ENCODE peak calls at places on chromosome 19, in seven cellular contexts. C is cardiac muscle cell, E is left lung, V is uterus, H is fibroblast of lung, W is right atrium auricular region, Z is keratinocyte. J is an unnamed sample.

GRCh38 chr19:15562861-15563260 is 52.2 kb upstream of the CYP4F8 start:
- DNase-seq in C (no peak), E (no peak), V (no peak), H (peak; percentile 11), W (no peak), Z (no peak), J (peak; percentile 78)

GRCh38 chr19:15813916-15814315 is 1.5 kb downstream of the OR10H1 start:
- DNase-seq in C (no peak), E (no peak), V (no peak), H (no peak), W (no peak), Z (no peak), J (no peak)

GRCh38 chr19:38142176-38143035 is 81.6 kb downstream of the DPF1 start:
- DNase-seq in C (peak; percentile 75), E (peak; percentile 42), V (peak; percentile 31), H (peak; percentile 59), W (no peak), Z (no peak), J (peak; percentile 44)

GRCh38 chr19:33177417-33177976 is 16.6 kb upstream of the LRP3 start:
- DNase-seq in C (peak; percentile 79), E (no peak), V (no peak), H (no peak), W (peak; percentile 80), Z (no peak), J (peak; percentile 75)

GRCh38 chr19:39850892-39851291 is 4.7 kb upstream of the FBL start:
- DNase-seq in C (no peak), E (no peak), V (no peak), H (no peak), W (no peak), Z (no peak), J (no peak)

GRCh38 chr19:7789447-7789846 is 26.4 kb downstream of the CLEC4M start:
- DNase-seq in C (no peak), E (no peak), V (no peak), H (no peak), W (no peak), Z (no peak), J (no peak)

GRCh38 chr19:36807029-36807428 is 31.2 kb downstream of the ZNF790 start:
- DNase-seq in C (no peak), E (no peak), V (no peak), H (no peak), W (no peak), Z (no peak), J (no peak)

GRCh38 chr19:15285896-15286591 is 46.3 kb downstream of the BRD4 start:
- DNase-seq in C (no peak), E (no peak), V (no peak), H (no peak), W (no peak), Z (no peak), J (no peak)

GRCh38 chr19:54173951-54174817 is 1.2 kb upstream of the TMC4 start:
- DNase-seq in C (no peak), E (no peak), V (no peak), H (no peak), W (no peak), Z (no peak), J (no peak)

GRCh38 chr19:17105548-17105947 is 30.0 kb downstream of the MYO9B start:
- DNase-seq in C (no peak), E (no peak), V (no peak), H (no peak), W (no peak), Z (no peak), J (no peak)

GRCh38 chr19:52211203-52211602 is 21.4 kb downstream of the PPP2R1A start:
- DNase-seq in C (no peak), E (no peak), V (no peak), H (no peak), W (no peak), Z (no peak), J (no peak)

GRCh38 chr19:13902993-13903555 is 2.8 kb downstream of the BRME1 start:
- DNase-seq in C (no peak), E (no peak), V (no peak), H (no peak), W (no peak), Z (no peak), J (peak; percentile 46)

GRCh38 chr19:50661087-50661486 is 11.8 kb downstream of the C19orf81 start:
- DNase-seq in C (no peak), E (no peak), V (no peak), H (no peak), W (no peak), Z (no peak), J (no peak)

GRCh38 chr19:484494-484893 is 11.8 kb upstream of the MADCAM1 start:
- DNase-seq in C (no peak), E (no peak), V (no peak), H (no peak), W (no peak), Z (no peak), J (peak; percentile 10)

GRCh38 chr19:488505-489417 is 7.5 kb upstream of the MADCAM1 start:
- DNase-seq in C (peak; percentile 97), E (peak; percentile 96), V (peak; percentile 91), H (peak; percentile 95), W (peak; percentile 92), Z (no peak), J (peak; percentile 91)

GRCh38 chr19:483332-484072 is 12.8 kb upstream of the MADCAM1 start:
- DNase-seq in C (no peak), E (no peak), V (no peak), H (no peak), W (no peak), Z (no peak), J (no peak)

GRCh38 chr19:485122-485521 is 11.2 kb upstream of the MADCAM1 start:
- DNase-seq in C (no peak), E (no peak), V (no peak), H (no peak), W (no peak), Z (no peak), J (no peak)

DNA sequence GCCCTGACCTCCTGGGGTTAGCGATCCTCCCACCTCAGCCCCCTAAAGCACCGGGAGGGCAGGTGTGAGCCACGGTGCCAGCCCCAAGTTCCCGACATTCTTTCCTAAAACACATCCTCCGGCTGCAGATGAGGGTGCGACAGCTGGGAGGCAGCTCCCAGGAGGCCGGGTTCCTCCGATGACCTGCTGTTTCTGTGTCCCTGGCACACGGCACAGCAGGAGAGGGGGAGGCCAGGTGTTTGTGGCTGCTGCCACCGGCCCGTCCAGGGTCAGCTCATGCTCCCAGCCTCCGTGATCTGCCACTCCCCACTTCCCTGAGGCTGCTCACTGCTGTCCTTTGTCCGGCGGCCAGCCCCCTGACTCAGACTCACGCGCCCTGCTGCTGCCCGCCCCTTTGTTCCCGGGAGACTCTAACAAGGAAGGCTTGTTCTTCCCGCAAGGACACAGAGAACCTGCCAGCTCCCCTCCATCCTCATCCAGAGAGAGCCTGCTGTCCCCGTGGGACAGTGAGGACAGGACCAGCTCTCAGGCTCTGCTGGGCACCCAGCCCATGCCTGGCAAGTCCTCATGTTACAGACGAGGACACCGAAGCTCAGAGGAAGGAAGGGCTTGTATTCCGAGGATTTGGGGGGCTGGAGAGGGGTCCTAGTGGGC is 10.6 kb upstream of the MADCAM1 start:
- DNase-seq in C (no peak), E (no peak), V (no peak), H (no peak), W (peak; percentile 70), Z (no peak), J (no peak)
- H3K4me3 ChIP-seq in C (no peak overlapping the region), E (no peak overlapping the region), V (no peak overlapping the region), H (no peak overlapping the region), W (no peak overlapping the region), Z (no peak overlapping the region), J (no peak overlapping the region)

DNA sequence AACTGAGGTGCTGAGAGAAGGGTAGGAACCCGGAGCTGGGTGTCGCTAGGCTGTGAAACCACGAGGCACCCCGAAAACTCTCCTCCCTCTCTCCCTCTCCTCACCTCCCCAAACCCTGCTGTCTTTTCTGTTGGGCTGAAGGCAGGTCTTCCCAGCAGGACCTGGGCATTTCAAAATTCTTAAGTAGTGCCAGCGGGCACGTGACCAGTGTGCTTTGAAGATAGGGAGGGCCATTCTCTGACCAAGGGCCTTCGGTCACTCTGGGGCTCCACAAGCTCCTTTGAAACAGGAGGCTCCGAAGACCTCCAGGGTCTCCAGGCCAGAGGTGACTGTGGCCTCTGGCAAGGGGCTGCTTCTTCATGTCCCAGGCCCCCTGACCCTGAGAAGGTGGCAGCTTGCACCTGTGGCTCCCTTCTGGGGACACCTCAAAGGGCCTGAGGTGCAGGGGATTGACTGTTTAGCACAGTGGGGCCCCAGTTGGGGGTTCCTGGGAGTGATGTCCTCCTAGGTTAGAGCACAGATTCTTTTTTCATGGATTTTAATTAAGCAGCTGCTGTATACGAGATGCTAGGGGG is 48.3 kb downstream of the DNM2 start:
- DNase-seq in C (no peak), E (no peak), V (no peak), H (no peak), W (no peak), Z (no peak), J (no peak)
- H3K36me3 ChIP-seq in C (no peaks in the 10 kb centered on the region), E (peaks cover 43% of the 10 kb centered on the region), V (no peaks in the 10 kb centered on the region), H (peaks cover 10% of the 10 kb centered on the region), W (peaks cover 7% of the 10 kb centered on the region), Z (peaks cover 14% of the 10 kb centered on the region), J (peaks cover 19% of the 10 kb centered on the region)

GRCh38 chr19:47256688-47257410 is 524 bp downstream of the CCDC9 start:
- DNase-seq in C (peak; percentile 100), E (peak; percentile 100), V (peak; percentile 100), H (peak; percentile 99), W (peak; percentile 100), Z (peak; percentile 94), J (peak; percentile 99)

GRCh38 chr19:47260476-47260875 is 4.2 kb downstream of the CCDC9 start:
- DNase-seq in C (no peak), E (no peak), V (no peak), H (no peak), W (no peak), Z (no peak), J (no peak)

GRCh38 chr19:47258895-47259555 is 2.7 kb downstream of the CCDC9 start:
- DNase-seq in C (no peak), E (no peak), V (no peak), H (no peak), W (no peak), Z (no peak), J (no peak)

GRCh38 chr19:47257411-47258169 is 1.3 kb downstream of the CCDC9 start:
- DNase-seq in C (no peak), E (no peak), V (no peak), H (no peak), W (no peak), Z (peak; percentile 66), J (no peak)

DNA sequence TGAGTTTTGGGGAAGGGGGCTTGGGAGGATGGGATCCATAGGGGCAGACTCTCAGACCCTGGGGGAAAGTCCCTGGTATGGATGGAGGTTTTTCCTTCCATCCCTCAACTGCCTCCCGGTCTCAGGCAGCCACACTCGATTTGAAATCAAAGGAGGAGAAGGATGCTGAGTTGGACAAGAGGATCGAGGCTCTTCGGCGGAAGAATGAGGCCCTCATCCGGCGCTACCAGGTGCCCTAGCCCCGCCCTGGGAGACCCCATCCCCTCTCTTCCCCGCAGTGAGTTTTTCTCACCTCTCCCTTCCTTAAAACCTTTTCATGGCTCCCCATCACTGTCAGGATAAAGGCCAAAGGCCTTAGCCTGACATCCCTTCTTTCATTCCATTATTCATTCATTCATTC is 2.1 kb downstream of the CCDC9 start:
- DNase-seq in C (no peak), E (no peak), V (no peak), H (no peak), W (no peak), Z (no peak), J (no peak)
- H3K4me3 ChIP-seq in C (no peak overlapping the region), E (peak overlapping the region; percentile 51), V (no peak overlapping the region), H (peak overlapping the region; percentile 59), W (no peak overlapping the region), Z (no peak overlapping the region), J (peak overlapping the region; percentile 57)

DNA sequence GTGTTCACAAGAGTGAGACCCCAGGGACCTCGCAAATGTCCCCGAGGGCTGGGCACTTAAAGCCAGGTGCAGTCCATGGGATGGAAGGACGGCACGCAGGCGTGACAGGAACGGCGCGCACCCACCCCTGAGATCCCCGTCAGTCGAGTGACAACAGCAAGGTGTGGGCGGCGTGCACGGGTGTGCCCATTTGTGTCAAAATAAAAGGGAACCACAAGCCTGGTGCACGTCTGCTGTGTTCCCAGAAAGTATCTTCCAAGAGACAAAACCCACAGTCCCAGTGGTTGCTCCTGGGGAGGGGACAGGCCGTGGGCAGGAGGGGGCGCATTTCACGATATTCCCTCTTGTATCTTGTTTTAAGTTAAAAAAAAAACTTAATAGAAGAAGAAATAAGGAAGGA is 15.7 kb upstream of the CACTIN start:
- DNase-seq in C (no peak), E (no peak), V (no peak), H (no peak), W (no peak), Z (no peak), J (no peak)
- H3K36me3 ChIP-seq in C (peaks cover 4% of the 10 kb centered on the region), E (peaks cover 96% of the 10 kb centered on the region), V (no peaks in the 10 kb centered on the region), H (peaks cover 16% of the 10 kb centered on the region), W (peaks cover 71% of the 10 kb centered on the region), Z (peaks cover 17% of the 10 kb centered on the region), J (no peaks in the 10 kb centered on the region)